ENCODE peak calls at places on chromosome X, in five cellular contexts. One of them, this sample, is unnamed.

GRCh38 chrX:149314031-149314430 is 191.1 kb downstream of the IDS start:
- DNase-seq in WTC11: no peak
- DNase-seq in AG08395: no peak
- DNase-seq in Right ventricle myocardium superior: no peak
- DNase-seq in SW480: no peak
- DNase-seq in this sample: peak

GRCh38 chrX:53196678-53197077 is 28.3 kb downstream of the KDM5C start:
- DNase-seq in Right ventricle myocardium superior: no peak
- DNase-seq in SW480: no peak
- DNase-seq in AG08395: no peak
- DNase-seq in WTC11: no peak
- DNase-seq in this sample: no peak

GRCh38 chrX:151830911-151831310 is 81.8 kb upstream of the MAGEA4 start:
- DNase-seq in AG08395: no peak
- DNase-seq in WTC11: no peak
- DNase-seq in Right ventricle myocardium superior: no peak
- DNase-seq in SW480: no peak
- DNase-seq in this sample: no peak

GRCh38 chrX:30668581-30668980 is 15.4 kb downstream of the GK start:
- DNase-seq in AG08395: no peak
- DNase-seq in SW480: no peak
- DNase-seq in Right ventricle myocardium superior: no peak
- DNase-seq in WTC11: no peak
- DNase-seq in this sample: no peak

GRCh38 chrX:32741910-32742309 is 469.4 kb downstream of the DMD start:
- DNase-seq in WTC11: no peak
- DNase-seq in AG08395: no peak
- DNase-seq in SW480: no peak
- DNase-seq in Right ventricle myocardium superior: no peak
- DNase-seq in this sample: no peak

GRCh38 chrX:54484666-54485065 is 11.4 kb downstream of the FGD1 start:
- DNase-seq in Right ventricle myocardium superior: peak
- DNase-seq in AG08395: no peak
- DNase-seq in SW480: no peak
- DNase-seq in WTC11: peak
- DNase-seq in this sample: no peak

GRCh38 chrX:8815460-8816065 is 14.4 kb upstream of the FAM9A start:
- DNase-seq in SW480: peak
- DNase-seq in AG08395: peak
- DNase-seq in Right ventricle myocardium superior: no peak
- DNase-seq in WTC11: no peak
- DNase-seq in this sample: no peak

GRCh38 chrX:130299279-130300009 is 30.7 kb upstream of the ZNF280C start:
- DNase-seq in AG08395: no peak
- DNase-seq in Right ventricle myocardium superior: no peak
- DNase-seq in WTC11: no peak
- DNase-seq in SW480: peak
- DNase-seq in this sample: no peak

GRCh38 chrX:23003121-23003520 is 3.4 kb downstream of the DDX53 start:
- DNase-seq in AG08395: peak
- DNase-seq in WTC11: no peak
- DNase-seq in SW480: no peak
- DNase-seq in Right ventricle myocardium superior: no peak
- DNase-seq in this sample: no peak

This sample was measured in Caki2.